ENCODE peak calls at places on chromosomes 4 and X, in four cellular contexts. L, F, W and E are unnamed samples.

GRCh38 chrX:129693343-129693742 is 38.6 kb upstream of the APLN start:
- DNase-seq in L (no peak), F (peak), W (no peak), E (no peak)

GRCh38 chr4:72449705-72450104 is 119.3 kb downstream of the ADAMTS3 start:
- DNase-seq in L (no peak), F (no peak), W (no peak), E (no peak)

GRCh38 chr4:7960017-7960789 is 20.5 kb upstream of the AFAP1 start:
- DNase-seq in L (no peak), F (no peak), W (no peak), E (no peak)

GRCh38 chr4:42627887-42628646 is 28.8 kb downstream of the ATP8A1 start:
- DNase-seq in L (no peak), F (no peak), W (peak), E (no peak)

GRCh38 chr4:77881460-77882295 is 19.0 kb downstream of the MRPL1 start:
- DNase-seq in L (no peak), F (peak), W (no peak), E (no peak)

GRCh38 chrX:22969416-22969815 is 30.3 kb upstream of the DDX53 start:
- DNase-seq in L (no peak), F (no peak), W (no peak), E (no peak)

GRCh38 chrX:109843963-109844751 is 111.1 kb upstream of the ACSL4 start:
- DNase-seq in L (no peak), F (no peak), W (no peak), E (no peak)

GRCh38 chr4:90582087-90582486 is 454.9 kb downstream of the CCSER1 start:
- DNase-seq in L (no peak), F (no peak), W (no peak), E (no peak)

GRCh38 chrX:10216208-10216607 is 59.4 kb downstream of the CLCN4 start:
- DNase-seq in L (no peak), F (no peak), W (no peak), E (no peak)

GRCh38 chr4:131001371-131001770 is 1905.4 kb downstream of the C4orf33 start:
- DNase-seq in L (no peak), F (no peak), W (no peak), E (no peak)

GRCh38 chr4:21366840-21367239 is 581.7 kb downstream of the KCNIP4 start:
- DNase-seq in L (no peak), F (no peak), W (no peak), E (no peak)

GRCh38 chr4:98300706-98301105 is 39.5 kb downstream of the RAP1GDS1 start:
- DNase-seq in L (no peak), F (no peak), W (no peak), E (no peak)

GRCh38 chr4:53987761-53988171 is 76.6 kb downstream of the CHIC2 start:
- DNase-seq in L (no peak), F (peak), W (no peak), E (no peak)

GRCh38 chrX:23659339-23659738 is 8.0 kb upstream of the PRDX4 start:
- DNase-seq in L (no peak), F (no peak), W (no peak), E (no peak)

GRCh38 chr4:32560306-32560705 is 1840.1 kb downstream of the PCDH7 start:
- DNase-seq in L (no peak), F (no peak), W (no peak), E (no peak)

GRCh38 chr4:55980725-55981124 is 32.0 kb downstream of the CEP135 start:
- DNase-seq in L (no peak), F (no peak), W (peak), E (no peak)
- TF ChIP-seq BRCA1 in L (no peak), F (no peak), W (no peak), E (no peak)

GRCh38 chrX:19540076-19540475 is 24.8 kb upstream of the MAP3K15 start:
- DNase-seq in L (no peak), F (no peak), W (no peak), E (no peak)

GRCh38 chrX:19539665-19540064 is 24.4 kb upstream of the MAP3K15 start:
- DNase-seq in L (no peak), F (no peak), W (no peak), E (no peak)

GRCh38 chrX:19532709-19533108 is 17.4 kb upstream of the MAP3K15 start:
- DNase-seq in L (no peak), F (no peak), W (no peak), E (no peak)

GRCh38 chrX:19541196-19541595 is 25.9 kb upstream of the MAP3K15 start:
- DNase-seq in L (no peak), F (no peak), W (no peak), E (no peak)

GRCh38 chrX:19535481-19535880 is 20.2 kb upstream of the MAP3K15 start:
- DNase-seq in L (no peak), F (peak), W (no peak), E (no peak)
- TF ChIP-seq BRCA1 in L (no peak), F (no peak), W (no peak), E (no peak)

DNA sequence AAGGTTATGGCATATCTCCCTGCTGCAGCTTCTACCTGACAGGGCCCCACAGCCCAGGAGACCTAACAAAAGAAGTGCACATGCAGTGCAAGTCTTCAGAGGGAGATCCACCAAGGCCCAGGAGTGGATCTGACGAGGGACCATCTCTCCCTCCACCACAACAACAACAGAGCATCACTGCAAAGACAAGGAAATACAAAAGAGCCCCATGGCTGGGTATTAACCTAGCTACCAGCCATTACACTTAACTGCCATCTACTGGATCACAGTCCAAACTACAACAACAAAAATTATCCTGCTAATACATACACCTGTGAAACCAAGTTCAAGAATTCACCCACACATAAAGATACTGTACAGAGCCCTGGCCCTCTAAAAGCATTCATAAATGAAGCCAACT is 280.2 kb upstream of the SLC7A11 start:
- DNase-seq in L (no peak), F (peak), W (no peak), E (no peak)
- TF ChIP-seq BRCA1 in L (no peak), F (no peak), W (no peak), E (no peak)

GRCh38 chr4:176721459-176721858 is 71.3 kb downstream of the VEGFC start:
- DNase-seq in L (no peak), F (no peak), W (no peak), E (no peak)

GRCh38 chr4:176729489-176729888 is 63.2 kb downstream of the VEGFC start:
- DNase-seq in L (no peak), F (no peak), W (no peak), E (no peak)

GRCh38 chr4:176726803-176727202 is 65.9 kb downstream of the VEGFC start:
- DNase-seq in L (no peak), F (no peak), W (no peak), E (no peak)
- TF ChIP-seq BRCA1 in L (no peak), F (no peak), W (no peak), E (no peak)